ENCODE peak calls at places on chromosomes 4 and X, in seven cellular contexts. I is tibial nerve, N is suprapubic skin, K is K562, X is A549, S is upper lobe of left lung, Z is sigmoid colon. V is an unnamed sample.

GRCh38 chr4:78409612-78410202 is 141.9 kb upstream of the ANXA3 start:
- DNase-seq in I (no peak), N (no peak), K (no peak), X (no peak), S (no peak), Z (no peak), V (no peak)

GRCh38 chr4:38990241-38990640 is 42.0 kb downstream of the TMEM156 start:
- DNase-seq in I (no peak), N (no peak), K (no peak), X (no peak), S (no peak), Z (no peak), V (no peak)

GRCh38 chrX:53048169-53049126 is at the start of gene GPR173:
- DNase-seq in I (peak; percentile 17), N (no peak), K (no peak), X (no peak), S (peak; percentile 56), Z (peak; percentile 76), V (no peak)

GRCh38 chr4:54484361-54484760 is 173.4 kb upstream of the KIT start:
- DNase-seq in I (no peak), N (peak; percentile 69), K (no peak), X (no peak), S (no peak), Z (no peak), V (no peak)

GRCh38 chr4:78370625-78371372 is 180.8 kb upstream of the ANXA3 start:
- DNase-seq in I (no peak), N (no peak), K (no peak), X (no peak), S (no peak), Z (no peak), V (no peak)

GRCh38 chrX:50962156-50962555 is 51.6 kb downstream of the BMP15 start:
- DNase-seq in I (no peak), N (no peak), K (no peak), X (no peak), S (no peak), Z (no peak), V (no peak)

GRCh38 chr4:98746530-98746929 is 88.1 kb upstream of the TSPAN5 start:
- DNase-seq in I (no peak), N (no peak), K (no peak), X (no peak), S (no peak), Z (no peak), V (no peak)

GRCh38 chr4:121791481-121791880 is 9.6 kb upstream of the EXOSC9 start:
- DNase-seq in I (no peak), N (no peak), K (no peak), X (no peak), S (no peak), Z (no peak), V (no peak)

GRCh38 chr4:3268395-3269104 is 19.6 kb downstream of the MSANTD1 start:
- DNase-seq in I (no peak), N (no peak), K (no peak), X (no peak), S (no peak), Z (peak; percentile 60), V (peak; percentile 21)

GRCh38 chr4:2829321-2829932 is 14.2 kb upstream of the ADD1 start:
- DNase-seq in I (no peak), N (no peak), K (no peak), X (no peak), S (no peak), Z (peak; percentile 52), V (no peak)

GRCh38 chrX:96689951-96690350 is 5.3 kb downstream of the DIAPH2 start:
- DNase-seq in I (no peak), N (no peak), K (no peak), X (no peak), S (no peak), Z (no peak), V (no peak)

GRCh38 chr4:177809786-177810185 is 367.5 kb upstream of the AGA start:
- DNase-seq in I (no peak), N (no peak), K (no peak), X (no peak), S (no peak), Z (no peak), V (no peak)

GRCh38 chrX:150451953-150452352 is 88.8 kb downstream of the MAMLD1 start:
- DNase-seq in I (no peak), N (no peak), K (no peak), X (no peak), S (no peak), Z (no peak), V (no peak)

GRCh38 chr4:16205298-16206164 is 20.7 kb downstream of the TAPT1 start:
- DNase-seq in I (no peak), N (no peak), K (peak; percentile 41), X (peak; percentile 6), S (no peak), Z (no peak), V (no peak)

GRCh38 chrX:70117738-70118137 is 15.5 kb upstream of the IGBP1 start:
- DNase-seq in I (no peak), N (no peak), K (no peak), X (no peak), S (no peak), Z (no peak), V (no peak)

GRCh38 chr4:111126340-111126739 is 503.5 kb upstream of the PITX2 start:
- DNase-seq in I (no peak), N (no peak), K (no peak), X (no peak), S (no peak), Z (no peak), V (no peak)

DNA sequence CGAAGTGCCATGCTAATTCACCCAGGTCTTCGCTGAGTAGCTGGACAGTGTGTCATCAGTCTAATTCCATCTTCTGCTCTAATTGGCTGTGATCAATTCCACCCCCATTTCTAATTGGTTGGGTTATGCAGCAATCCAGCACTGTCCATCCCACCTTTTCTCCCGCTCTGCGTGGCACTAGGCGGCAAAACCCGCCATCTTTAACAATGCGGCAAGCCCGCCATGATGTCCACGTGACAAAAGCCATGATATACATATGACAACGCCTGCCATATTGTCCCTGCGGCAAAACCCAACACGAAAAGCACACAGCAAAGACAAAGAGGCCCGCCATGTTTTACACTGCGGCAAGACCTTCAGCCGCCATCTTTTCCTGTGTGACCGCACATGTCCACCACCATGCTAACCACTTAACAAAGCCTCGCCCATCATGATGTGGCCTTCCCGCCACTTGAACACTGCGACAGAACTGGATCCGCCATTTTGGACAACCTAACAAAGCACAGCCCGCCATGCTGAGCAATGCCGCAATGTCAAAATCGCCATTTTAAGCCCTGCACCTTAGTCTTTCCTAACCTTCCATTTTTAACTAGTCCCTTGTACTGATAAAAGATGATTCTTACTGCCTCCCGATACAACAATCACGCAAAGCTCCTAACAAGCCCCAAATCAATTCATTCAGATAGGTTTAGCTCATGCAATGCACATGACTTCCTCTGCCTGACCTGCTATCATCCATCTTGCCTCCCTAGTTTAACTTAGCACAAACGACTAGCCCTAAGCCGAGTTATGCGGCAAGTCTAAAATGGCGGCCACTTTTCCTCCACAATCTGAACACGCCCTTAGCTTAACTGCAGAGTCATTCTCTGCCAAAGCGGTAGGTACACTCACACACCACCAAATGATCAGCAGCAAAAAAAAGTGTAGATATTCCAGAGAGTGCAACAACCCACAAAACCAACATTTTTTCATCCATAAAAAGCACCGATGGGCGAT is 288.3 kb downstream of the CHIC1 start:
- DNase-seq in I (no peak), N (peak; percentile 94), K (peak; percentile 26), X (no peak), S (peak; percentile 92), Z (peak; percentile 96), V (peak; percentile 87)
- TF ChIP-seq EP300 in I (no peak), N (no peak), K (no peak), X (no peak), S (no peak), Z (no peak), V (no peak)

GRCh38 chrX:54430519-54430918 is 9.7 kb upstream of the TSR2 start:
- DNase-seq in I (no peak), N (no peak), K (no peak), X (no peak), S (no peak), Z (no peak), V (no peak)
- TF ChIP-seq EP300 in I (no peak), N (no peak), K (no peak), X (no peak), S (no peak), Z (no peak), V (no peak)

GRCh38 chrX:131818297-131818936 is 204.7 kb upstream of the STK26 start:
- DNase-seq in I (no peak), N (no peak), K (no peak), X (no peak), S (no peak), Z (no peak), V (no peak)

GRCh38 chrX:131812847-131813825 is 210.0 kb upstream of the STK26 start:
- DNase-seq in I (peak; percentile 24), N (peak; percentile 86), K (peak; percentile 24), X (peak; percentile 74), S (peak; percentile 75), Z (peak; percentile 91), V (peak; percentile 76)

GRCh38 chrX:131821945-131822622 is 201.0 kb upstream of the STK26 start:
- DNase-seq in I (no peak), N (peak; percentile 81), K (no peak), X (peak; percentile 18), S (peak; percentile 69), Z (peak; percentile 90), V (peak; percentile 78)

GRCh38 chrX:131816551-131817136 is 206.5 kb upstream of the STK26 start:
- DNase-seq in I (peak; percentile 73), N (peak; percentile 84), K (no peak), X (peak; percentile 58), S (peak; percentile 74), Z (peak; percentile 90), V (peak; percentile 84)
- TF ChIP-seq EP300 in I (peak; percentile 72), N (no peak), K (no peak), X (no peak), S (no peak), Z (no peak), V (no peak)

DNA sequence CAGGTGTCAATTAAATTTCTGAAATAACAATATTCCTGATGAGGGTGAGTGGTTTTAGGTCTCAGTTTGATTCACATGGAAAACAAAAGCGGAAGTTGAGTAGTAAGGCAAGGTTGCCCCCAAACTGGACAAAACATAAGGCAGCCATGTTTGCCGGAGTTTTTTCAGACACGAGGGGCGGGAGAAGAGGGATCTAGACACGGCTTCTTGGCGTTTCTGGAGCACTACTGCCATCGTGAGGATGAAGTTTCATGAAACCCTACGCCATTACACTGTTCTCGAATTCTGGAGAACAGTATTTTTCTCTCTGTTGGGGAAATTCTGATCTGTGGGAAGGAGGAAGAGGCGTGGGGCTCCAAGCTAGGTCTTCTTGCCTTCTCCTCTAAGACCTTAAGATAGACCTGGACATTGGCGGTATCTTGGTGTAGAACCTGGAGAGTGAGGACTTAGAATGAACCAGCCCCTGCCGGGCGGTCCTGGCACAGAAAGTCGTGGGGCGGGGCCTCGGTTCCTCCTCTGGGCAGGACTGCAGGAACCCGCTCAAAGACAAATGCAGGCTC is 160.3 kb downstream of the OR13H1 start:
- DNase-seq in I (no peak), N (peak; percentile 92), K (no peak), X (peak; percentile 92), S (peak; percentile 83), Z (peak; percentile 96), V (peak; percentile 91)
- TF ChIP-seq EP300 in I (no peak), N (no peak), K (no peak), X (no peak), S (no peak), Z (no peak), V (no peak)

DNA sequence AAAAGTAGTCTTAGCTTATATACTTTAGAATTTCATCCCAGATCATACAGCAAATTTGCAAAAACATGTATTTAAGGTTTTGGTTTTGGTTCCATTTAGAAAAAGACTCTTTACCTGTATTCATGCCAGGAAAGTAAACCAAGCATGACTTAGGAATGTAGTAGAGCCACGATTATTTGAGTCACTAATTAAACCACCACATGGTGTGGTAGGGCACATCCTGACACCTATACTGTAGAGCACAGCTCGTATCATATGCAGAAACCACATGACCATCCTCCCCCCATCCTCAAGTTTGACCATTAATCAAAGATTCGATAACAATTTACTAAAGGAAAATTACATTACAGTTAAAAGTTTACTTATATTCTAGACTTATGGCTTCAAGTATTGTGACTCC is 250.2 kb downstream of the ADAMTS3 start:
- DNase-seq in I (no peak), N (no peak), K (no peak), X (no peak), S (no peak), Z (no peak), V (no peak)
- TF ChIP-seq EP300 in I (no peak), N (no peak), K (no peak), X (no peak), S (no peak), Z (no peak), V (no peak)